ENCODE peak calls at places on chromosomes 5 and 9, in ten cellular contexts. I, C, X, N, M, O, T, Z, G and D are unnamed samples.

GRCh38 chr9:127178646-127179632 is 56.5 kb upstream of the ANGPTL2 start:
- DNase-seq in I (peak; percentile 7), C (no peak), X (no peak), N (no peak), M (no peak), O (no peak), T (no peak), Z (peak; percentile 19), G (peak; percentile 32), D (no peak)

GRCh38 chr5:41835625-41836024 is 34.6 kb downstream of the OXCT1 start:
- DNase-seq in I (no peak), C (no peak), X (no peak), N (peak; percentile 54), M (no peak), O (no peak), T (peak; percentile 66), Z (peak; percentile 55), G (peak; percentile 58), D (no peak)

GRCh38 chr5:78264600-78264999 is 29.9 kb downstream of the AP3B1 start:
- DNase-seq in I (no peak), C (no peak), X (no peak), N (no peak), M (no peak), O (no peak), T (no peak), Z (no peak), G (no peak), D (no peak)

GRCh38 chr9:116546711-116547581 is 140.2 kb upstream of the TRIM32 start:
- DNase-seq in I (no peak), C (no peak), X (no peak), N (no peak), M (no peak), O (no peak), T (no peak), Z (no peak), G (no peak), D (no peak)

GRCh38 chr5:63125392-63125791 is 546.8 kb downstream of the LRRC70 start:
- DNase-seq in I (no peak), C (no peak), X (no peak), N (no peak), M (no peak), O (no peak), T (no peak), Z (no peak), G (no peak), D (no peak)

GRCh38 chr5:74392698-74393431 is 247.7 kb downstream of the ENC1 start:
- DNase-seq in I (no peak), C (no peak), X (peak; percentile 18), N (no peak), M (no peak), O (no peak), T (no peak), Z (no peak), G (no peak), D (no peak)

GRCh38 chr5:170117736-170118135 is 12.0 kb downstream of the FOXI1 start:
- DNase-seq in I (no peak), C (no peak), X (no peak), N (no peak), M (no peak), O (peak; percentile 14), T (no peak), Z (peak; percentile 7), G (no peak), D (no peak)

GRCh38 chr5:9728261-9728660 is 98.1 kb upstream of the TAS2R1 start:
- DNase-seq in I (no peak), C (no peak), X (no peak), N (no peak), M (no peak), O (no peak), T (no peak), Z (no peak), G (no peak), D (no peak)

GRCh38 chr5:1752881-1753280 is 46.8 kb downstream of the MRPL36 start:
- DNase-seq in I (no peak), C (no peak), X (no peak), N (no peak), M (no peak), O (peak; percentile 39), T (no peak), Z (peak; percentile 11), G (no peak), D (no peak)

GRCh38 chr9:86585422-86586143 is 231.4 kb upstream of the TUT7 start:
- DNase-seq in I (no peak), C (no peak), X (no peak), N (no peak), M (no peak), O (no peak), T (no peak), Z (no peak), G (peak; percentile 14), D (no peak)

GRCh38 chr5:128559300-128560297 is 21.6 kb upstream of the FBN2 start:
- DNase-seq in I (no peak), C (no peak), X (no peak), N (no peak), M (no peak), O (no peak), T (no peak), Z (no peak), G (no peak), D (no peak)

GRCh38 chr9:5326893-5327548 is 12.7 kb downstream of the RLN1 start:
- DNase-seq in I (no peak), C (no peak), X (no peak), N (no peak), M (no peak), O (peak; percentile 64), T (no peak), Z (no peak), G (peak; percentile 7), D (no peak)

GRCh38 chr5:58462623-58463230 is 2.8 kb upstream of the PLK2 start:
- DNase-seq in I (peak; percentile 32), C (peak; percentile 38), X (peak; percentile 42), N (no peak), M (peak; percentile 18), O (no peak), T (no peak), Z (peak; percentile 30), G (peak; percentile 24), D (peak; percentile 68)

GRCh38 chr9:130633336-130634190 is 30.8 kb upstream of the PRDM12 start:
- DNase-seq in I (no peak), C (no peak), X (no peak), N (no peak), M (no peak), O (no peak), T (no peak), Z (no peak), G (no peak), D (no peak)
- H3K4me3 ChIP-seq in I (no peak overlapping the region), C (no peak overlapping the region), X (no peak overlapping the region), N (no peak overlapping the region), M (no peak overlapping the region), O (no peak overlapping the region), T (no peak overlapping the region), Z (no peak overlapping the region), G (no peak overlapping the region), D (no peak overlapping the region)

GRCh38 chr5:174151579-174152181 is 106.2 kb downstream of the NSG2 start:
- DNase-seq in I (no peak), C (no peak), X (no peak), N (no peak), M (no peak), O (no peak), T (no peak), Z (no peak), G (no peak), D (peak; percentile 7)
- H3K4me3 ChIP-seq in I (no peak overlapping the region), C (no peak overlapping the region), X (no peak overlapping the region), N (no peak overlapping the region), M (no peak overlapping the region), O (no peak overlapping the region), T (no peak overlapping the region), Z (no peak overlapping the region), G (no peak overlapping the region), D (no peak overlapping the region)

GRCh38 chr9:123392802-123393201 is 36.8 kb downstream of the CRB2 start:
- DNase-seq in I (no peak), C (no peak), X (no peak), N (no peak), M (no peak), O (no peak), T (no peak), Z (no peak), G (no peak), D (no peak)

GRCh38 chr9:123390337-123391135 is 34.5 kb downstream of the CRB2 start:
- DNase-seq in I (no peak), C (no peak), X (no peak), N (no peak), M (no peak), O (no peak), T (no peak), Z (no peak), G (no peak), D (no peak)

GRCh38 chr9:123389698-123390097 is 33.7 kb downstream of the CRB2 start:
- DNase-seq in I (no peak), C (no peak), X (no peak), N (no peak), M (no peak), O (no peak), T (no peak), Z (no peak), G (no peak), D (no peak)

GRCh38 chr9:123391233-123391632 is 35.2 kb downstream of the CRB2 start:
- DNase-seq in I (no peak), C (no peak), X (no peak), N (no peak), M (no peak), O (no peak), T (no peak), Z (no peak), G (no peak), D (no peak)

GRCh38 chr9:123391946-123392345 is 35.9 kb downstream of the CRB2 start:
- DNase-seq in I (no peak), C (no peak), X (no peak), N (no peak), M (no peak), O (no peak), T (no peak), Z (no peak), G (no peak), D (no peak)
- H3K4me3 ChIP-seq in I (no peak overlapping the region), C (no peak overlapping the region), X (no peak overlapping the region), N (no peak overlapping the region), M (no peak overlapping the region), O (no peak overlapping the region), T (no peak overlapping the region), Z (no peak overlapping the region), G (no peak overlapping the region), D (no peak overlapping the region)

DNA sequence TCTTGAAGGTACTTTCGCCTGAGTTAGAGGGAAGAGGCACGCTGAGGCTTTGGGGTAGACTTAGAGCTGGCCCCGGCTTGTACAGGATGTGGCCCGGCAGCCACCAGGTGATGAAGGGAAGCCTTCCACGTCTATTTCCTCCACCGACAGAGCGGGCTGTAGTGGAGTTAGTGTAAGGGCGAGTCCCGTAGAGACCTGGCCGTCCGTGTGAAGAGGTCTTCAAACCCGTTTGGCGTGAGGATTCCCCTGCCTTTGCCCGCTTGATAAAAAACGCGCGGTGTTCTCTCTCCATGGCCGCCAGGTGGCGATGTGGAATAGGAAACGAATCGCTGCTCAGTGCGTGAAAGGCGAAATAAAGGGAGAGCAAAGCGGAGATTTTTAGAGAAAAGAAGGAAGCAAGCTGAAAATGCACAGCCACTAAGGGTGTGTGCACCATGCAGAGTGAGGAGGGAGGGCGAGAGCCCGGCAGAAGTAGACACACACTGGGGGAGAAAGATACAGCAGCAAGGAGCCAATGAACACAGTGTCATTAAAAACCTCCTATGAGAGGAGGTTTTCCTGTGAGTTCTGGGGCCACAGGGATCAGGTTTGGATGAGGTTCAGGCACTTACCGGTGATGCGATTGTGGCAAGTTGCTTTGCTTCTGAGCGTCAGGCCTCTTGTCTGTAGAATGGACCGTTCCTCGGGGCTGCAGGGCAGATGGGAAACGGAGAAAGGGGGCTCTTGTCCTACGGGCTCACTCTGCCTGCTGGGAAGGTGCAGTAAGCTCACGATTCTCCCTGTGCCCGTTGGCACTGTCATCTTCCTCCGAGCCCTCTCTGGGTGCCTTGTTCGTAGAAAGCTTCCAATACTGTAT is 34.2 kb downstream of the STC2 start:
- DNase-seq in I (peak; percentile 69), C (peak; percentile 50), X (peak; percentile 75), N (peak; percentile 75), M (peak; percentile 54), O (peak; percentile 91), T (peak; percentile 35), Z (peak; percentile 72), G (peak; percentile 63), D (peak; percentile 81)
- H3K4me3 ChIP-seq in I (no peak overlapping the region), C (peak overlapping the region; percentile 30), X (no peak overlapping the region), N (peak overlapping the region; percentile 42), M (peak overlapping the region; percentile 40), O (no peak overlapping the region), T (no peak overlapping the region), Z (peak overlapping the region; percentile 11), G (no peak overlapping the region), D (peak overlapping the region; percentile 32)